ENCODE peak calls at places on chromosome 10, in nine cellular contexts. One of them, this sample, is unnamed.

GRCh38 chr10:132637477-132638129 is 100.0 kb downstream of the INPP5A start:
- DNase-seq in heart right ventricle: no peak
- DNase-seq in IMR-90: peak; percentile 73
- DNase-seq in cardiac muscle cell: peak; percentile 78
- DNase-seq in PC-3: peak; percentile 76
- DNase-seq in AG04449: no peak
- DNase-seq in tibial artery: no peak
- DNase-seq in foreskin fibroblast: peak; percentile 48
- DNase-seq in adrenal gland: peak; percentile 18
- DNase-seq in this sample: peak; percentile 32

GRCh38 chr10:759898-760477 is 70.5 kb upstream of the DIP2C start:
- DNase-seq in heart right ventricle: no peak
- DNase-seq in IMR-90: no peak
- DNase-seq in cardiac muscle cell: no peak
- DNase-seq in PC-3: no peak
- DNase-seq in AG04449: no peak
- DNase-seq in tibial artery: no peak
- DNase-seq in foreskin fibroblast: no peak
- DNase-seq in adrenal gland: no peak
- DNase-seq in this sample: no peak

GRCh38 chr10:34716958-34717357 is 98.1 kb downstream of the PARD3 start:
- DNase-seq in heart right ventricle: no peak
- DNase-seq in IMR-90: no peak
- DNase-seq in cardiac muscle cell: no peak
- DNase-seq in PC-3: peak; percentile 81
- DNase-seq in AG04449: no peak
- DNase-seq in tibial artery: no peak
- DNase-seq in foreskin fibroblast: no peak
- DNase-seq in adrenal gland: no peak
- DNase-seq in this sample: no peak

GRCh38 chr10:8420182-8420581 is 365.7 kb downstream of the GATA3 start:
- DNase-seq in heart right ventricle: no peak
- DNase-seq in IMR-90: no peak
- DNase-seq in cardiac muscle cell: no peak
- DNase-seq in PC-3: no peak
- DNase-seq in AG04449: no peak
- DNase-seq in tibial artery: no peak
- DNase-seq in foreskin fibroblast: no peak
- DNase-seq in adrenal gland: no peak
- DNase-seq in this sample: no peak

GRCh38 chr10:102675151-102675886 is 31.0 kb downstream of the TRIM8 start:
- DNase-seq in heart right ventricle: no peak
- DNase-seq in IMR-90: no peak
- DNase-seq in cardiac muscle cell: no peak
- DNase-seq in PC-3: no peak
- DNase-seq in AG04449: no peak
- DNase-seq in tibial artery: no peak
- DNase-seq in foreskin fibroblast: no peak
- DNase-seq in adrenal gland: no peak
- DNase-seq in this sample: no peak

GRCh38 chr10:126926568-126926967 is 21.3 kb downstream of the DOCK1 start:
- DNase-seq in heart right ventricle: no peak
- DNase-seq in IMR-90: no peak
- DNase-seq in cardiac muscle cell: no peak
- DNase-seq in PC-3: no peak
- DNase-seq in AG04449: no peak
- DNase-seq in tibial artery: no peak
- DNase-seq in foreskin fibroblast: no peak
- DNase-seq in adrenal gland: no peak
- DNase-seq in this sample: no peak

GRCh38 chr10:17506390-17506789 is 52.0 kb upstream of the ST8SIA6 start:
- DNase-seq in heart right ventricle: no peak
- DNase-seq in IMR-90: no peak
- DNase-seq in cardiac muscle cell: no peak
- DNase-seq in PC-3: no peak
- DNase-seq in AG04449: no peak
- DNase-seq in tibial artery: no peak
- DNase-seq in foreskin fibroblast: no peak
- DNase-seq in adrenal gland: no peak
- DNase-seq in this sample: peak; percentile 11

GRCh38 chr10:111084346-111085255 is 7.8 kb downstream of the ADRA2A start:
- DNase-seq in heart right ventricle: no peak
- DNase-seq in IMR-90: no peak
- DNase-seq in cardiac muscle cell: no peak
- DNase-seq in PC-3: no peak
- DNase-seq in AG04449: no peak
- DNase-seq in tibial artery: no peak
- DNase-seq in foreskin fibroblast: no peak
- DNase-seq in adrenal gland: no peak
- DNase-seq in this sample: no peak

GRCh38 chr10:129467346-129468119 is 492 bp downstream of the MGMT start:
- DNase-seq in heart right ventricle: no peak
- DNase-seq in IMR-90: peak; percentile 4
- DNase-seq in cardiac muscle cell: peak; percentile 47
- DNase-seq in PC-3: no peak
- DNase-seq in AG04449: no peak
- DNase-seq in tibial artery: no peak
- DNase-seq in foreskin fibroblast: no peak
- DNase-seq in adrenal gland: peak; percentile 31
- DNase-seq in this sample: no peak

GRCh38 chr10:11824376-11824775 is 1.2 kb downstream of the PROSER2 start:
- DNase-seq in heart right ventricle: no peak
- DNase-seq in IMR-90: peak; percentile 30
- DNase-seq in cardiac muscle cell: peak; percentile 33
- DNase-seq in PC-3: no peak
- DNase-seq in AG04449: no peak
- DNase-seq in tibial artery: no peak
- DNase-seq in foreskin fibroblast: no peak
- DNase-seq in adrenal gland: no peak
- DNase-seq in this sample: no peak

GRCh38 chr10:5546891-5547683 is 22.3 kb downstream of the CALML3 start:
- DNase-seq in heart right ventricle: no peak
- DNase-seq in IMR-90: peak; percentile 67
- DNase-seq in cardiac muscle cell: no peak
- DNase-seq in PC-3: peak; percentile 90
- DNase-seq in AG04449: no peak
- DNase-seq in tibial artery: peak; percentile 23
- DNase-seq in foreskin fibroblast: peak; percentile 31
- DNase-seq in adrenal gland: no peak
- DNase-seq in this sample: peak; percentile 70

GRCh38 chr10:17200035-17200884 is 1.2 kb downstream of the TRDMT1 start:
- DNase-seq in heart right ventricle: no peak
- DNase-seq in IMR-90: no peak
- DNase-seq in cardiac muscle cell: peak; percentile 35
- DNase-seq in PC-3: no peak
- DNase-seq in AG04449: no peak
- DNase-seq in tibial artery: no peak
- DNase-seq in foreskin fibroblast: no peak
- DNase-seq in adrenal gland: no peak
- DNase-seq in this sample: no peak

GRCh38 chr10:3889961-3890522 is 105.0 kb upstream of the KLF6 start:
- DNase-seq in heart right ventricle: no peak
- DNase-seq in IMR-90: peak; percentile 87
- DNase-seq in cardiac muscle cell: peak; percentile 43
- DNase-seq in PC-3: peak; percentile 58
- DNase-seq in AG04449: peak; percentile 58
- DNase-seq in tibial artery: no peak
- DNase-seq in foreskin fibroblast: peak; percentile 66
- DNase-seq in adrenal gland: peak; percentile 44
- DNase-seq in this sample: no peak

GRCh38 chr10:119268871-119269506 is 61.6 kb downstream of the GRK5 start:
- DNase-seq in heart right ventricle: no peak
- DNase-seq in IMR-90: peak; percentile 45
- DNase-seq in cardiac muscle cell: no peak
- DNase-seq in PC-3: no peak
- DNase-seq in AG04449: no peak
- DNase-seq in tibial artery: no peak
- DNase-seq in foreskin fibroblast: no peak
- DNase-seq in adrenal gland: no peak
- DNase-seq in this sample: no peak

GRCh38 chr10:43436291-43437140 is at the start of gene ZNF487:
- DNase-seq in heart right ventricle: peak; percentile 90
- DNase-seq in IMR-90: peak; percentile 79
- DNase-seq in cardiac muscle cell: peak; percentile 93
- DNase-seq in PC-3: peak; percentile 93
- DNase-seq in AG04449: no peak
- DNase-seq in tibial artery: peak; percentile 86
- DNase-seq in foreskin fibroblast: peak; percentile 85
- DNase-seq in adrenal gland: peak; percentile 89
- DNase-seq in this sample: peak; percentile 55
- TF ChIP-seq CTCF in heart right ventricle: no peak
- TF ChIP-seq CTCF in IMR-90: peak; percentile 37
- TF ChIP-seq CTCF in cardiac muscle cell: peak; percentile 31
- TF ChIP-seq CTCF in PC-3: no peak
- TF ChIP-seq CTCF in AG04449: no peak
- TF ChIP-seq CTCF in tibial artery: no peak
- TF ChIP-seq CTCF in foreskin fibroblast: no peak
- TF ChIP-seq CTCF in adrenal gland: peak; percentile 31
- TF ChIP-seq CTCF in this sample: peak; percentile 17

GRCh38 chr10:80971461-80971860 is 433.8 kb downstream of the SH2D4B start:
- DNase-seq in heart right ventricle: no peak
- DNase-seq in IMR-90: no peak
- DNase-seq in cardiac muscle cell: no peak
- DNase-seq in PC-3: no peak
- DNase-seq in AG04449: no peak
- DNase-seq in tibial artery: no peak
- DNase-seq in foreskin fibroblast: no peak
- DNase-seq in adrenal gland: no peak
- DNase-seq in this sample: no peak
- H3K4me3 ChIP-seq in heart right ventricle: no peak overlapping the region
- H3K4me3 ChIP-seq in IMR-90: no peak overlapping the region
- H3K4me3 ChIP-seq in cardiac muscle cell: no peak overlapping the region
- H3K4me3 ChIP-seq in PC-3: no peak overlapping the region
- H3K4me3 ChIP-seq in AG04449: no peak overlapping the region
- H3K4me3 ChIP-seq in tibial artery: no peak overlapping the region
- H3K4me3 ChIP-seq in foreskin fibroblast: no peak overlapping the region
- H3K4me3 ChIP-seq in adrenal gland: no peak overlapping the region
- H3K4me3 ChIP-seq in this sample: no peak overlapping the region

GRCh38 chr10:113735913-113736312 is 15.6 kb upstream of the PLEKHS1 start:
- DNase-seq in heart right ventricle: no peak
- DNase-seq in IMR-90: no peak
- DNase-seq in cardiac muscle cell: peak; percentile 8
- DNase-seq in PC-3: no peak
- DNase-seq in AG04449: no peak
- DNase-seq in tibial artery: no peak
- DNase-seq in foreskin fibroblast: no peak
- DNase-seq in adrenal gland: no peak
- DNase-seq in this sample: peak; percentile 52
- TF ChIP-seq CTCF in heart right ventricle: no peak
- TF ChIP-seq CTCF in IMR-90: no peak
- TF ChIP-seq CTCF in cardiac muscle cell: no peak
- TF ChIP-seq CTCF in PC-3: no peak
- TF ChIP-seq CTCF in AG04449: no peak
- TF ChIP-seq CTCF in tibial artery: no peak
- TF ChIP-seq CTCF in foreskin fibroblast: no peak
- TF ChIP-seq CTCF in adrenal gland: no peak
- TF ChIP-seq CTCF in this sample: peak; percentile 65

DNA sequence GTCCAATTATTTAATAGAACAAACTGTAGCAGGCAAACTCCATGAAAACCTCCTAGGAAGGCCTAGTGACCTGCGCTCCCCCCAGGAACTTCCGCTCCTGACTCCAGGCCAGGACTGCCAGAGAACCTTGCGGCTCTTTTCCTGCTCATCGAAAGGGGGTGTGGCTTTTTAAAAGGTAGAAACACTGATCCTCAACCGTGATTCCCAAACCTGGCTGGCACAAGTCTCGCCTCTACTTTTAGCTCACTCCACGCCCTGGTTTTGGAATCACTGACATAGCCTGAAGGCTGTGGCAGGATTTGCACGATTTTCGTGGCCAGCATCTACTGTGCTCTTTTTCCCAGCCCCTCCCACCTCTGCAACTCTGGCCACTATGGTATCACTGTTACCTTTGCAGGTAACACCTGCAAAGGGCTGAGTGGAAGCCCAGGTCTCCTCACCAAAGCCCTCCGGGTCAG is 43.3 kb downstream of the MYOF start:
- DNase-seq in heart right ventricle: no peak
- DNase-seq in IMR-90: no peak
- DNase-seq in cardiac muscle cell: peak; percentile 48
- DNase-seq in PC-3: no peak
- DNase-seq in AG04449: no peak
- DNase-seq in tibial artery: no peak
- DNase-seq in foreskin fibroblast: no peak
- DNase-seq in adrenal gland: no peak
- DNase-seq in this sample: no peak
- H3K4me3 ChIP-seq in heart right ventricle: no peak overlapping the region
- H3K4me3 ChIP-seq in IMR-90: no peak overlapping the region
- H3K4me3 ChIP-seq in cardiac muscle cell: peak overlapping the region; percentile 2
- H3K4me3 ChIP-seq in PC-3: no peak overlapping the region
- H3K4me3 ChIP-seq in AG04449: no peak overlapping the region
- H3K4me3 ChIP-seq in tibial artery: no peak overlapping the region
- H3K4me3 ChIP-seq in foreskin fibroblast: no peak overlapping the region
- H3K4me3 ChIP-seq in adrenal gland: no peak overlapping the region
- H3K4me3 ChIP-seq in this sample: no peak overlapping the region

DNA sequence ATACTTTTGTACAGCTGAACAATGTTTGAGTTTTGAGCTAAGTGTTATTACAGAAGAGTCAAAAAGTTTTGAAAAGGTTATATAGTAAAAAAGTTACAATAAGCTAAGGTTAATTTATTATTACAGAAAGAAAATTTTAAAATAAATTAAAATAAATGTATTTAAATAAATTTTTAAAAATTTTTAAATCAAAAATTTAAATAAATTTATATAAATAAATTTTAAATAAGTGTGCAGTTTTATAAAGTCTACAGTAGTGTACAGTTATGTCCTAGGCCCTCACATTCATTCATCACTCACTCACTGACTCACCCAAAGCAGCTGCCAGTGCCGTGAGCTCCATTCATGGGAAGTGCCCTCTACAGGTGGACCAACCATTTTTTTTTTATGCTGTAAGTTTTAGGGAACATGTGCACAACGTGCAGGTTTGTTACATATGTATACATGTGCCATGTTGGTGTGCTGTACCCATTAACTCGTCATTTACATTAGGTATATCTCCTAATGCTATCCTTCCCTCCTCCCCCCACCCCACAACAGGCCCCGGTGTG is 462.9 kb upstream of the ZMIZ1 start:
- DNase-seq in heart right ventricle: no peak
- DNase-seq in IMR-90: no peak
- DNase-seq in cardiac muscle cell: no peak
- DNase-seq in PC-3: peak; percentile 99
- DNase-seq in AG04449: no peak
- DNase-seq in tibial artery: no peak
- DNase-seq in foreskin fibroblast: no peak
- DNase-seq in adrenal gland: no peak
- DNase-seq in this sample: no peak
- TF ChIP-seq CTCF in heart right ventricle: no peak
- TF ChIP-seq CTCF in IMR-90: no peak
- TF ChIP-seq CTCF in cardiac muscle cell: no peak
- TF ChIP-seq CTCF in PC-3: peak; percentile 70
- TF ChIP-seq CTCF in AG04449: no peak
- TF ChIP-seq CTCF in tibial artery: no peak
- TF ChIP-seq CTCF in foreskin fibroblast: peak; percentile 3
- TF ChIP-seq CTCF in adrenal gland: peak; percentile 15
- TF ChIP-seq CTCF in this sample: no peak

DNA sequence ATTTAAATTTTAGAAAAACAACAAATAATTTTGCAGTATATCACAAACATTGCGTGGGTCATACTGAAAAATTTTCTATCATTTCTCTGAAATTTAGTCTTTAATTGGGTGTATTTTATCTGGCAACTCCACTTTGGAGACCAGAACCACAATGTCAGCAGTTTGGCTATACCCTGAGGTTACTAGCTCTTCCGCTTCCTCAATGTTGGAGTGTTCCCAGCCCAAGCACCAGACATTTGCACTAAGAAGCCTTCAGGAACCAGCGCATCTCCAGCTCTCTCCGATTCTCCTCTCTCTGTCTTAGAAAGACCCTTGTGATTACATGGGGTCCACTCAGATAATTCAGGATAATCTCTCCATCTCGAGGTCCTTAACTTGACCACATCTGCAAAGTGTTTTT is 43.2 kb upstream of the ADRB1 start:
- DNase-seq in heart right ventricle: no peak
- DNase-seq in IMR-90: no peak
- DNase-seq in cardiac muscle cell: no peak
- DNase-seq in PC-3: no peak
- DNase-seq in AG04449: no peak
- DNase-seq in tibial artery: no peak
- DNase-seq in foreskin fibroblast: no peak
- DNase-seq in adrenal gland: no peak
- DNase-seq in this sample: no peak
- H3K4me3 ChIP-seq in heart right ventricle: no peak overlapping the region
- H3K4me3 ChIP-seq in IMR-90: no peak overlapping the region
- H3K4me3 ChIP-seq in cardiac muscle cell: no peak overlapping the region
- H3K4me3 ChIP-seq in PC-3: no peak overlapping the region
- H3K4me3 ChIP-seq in AG04449: no peak overlapping the region
- H3K4me3 ChIP-seq in tibial artery: no peak overlapping the region
- H3K4me3 ChIP-seq in foreskin fibroblast: no peak overlapping the region
- H3K4me3 ChIP-seq in adrenal gland: no peak overlapping the region
- H3K4me3 ChIP-seq in this sample: no peak overlapping the region

This sample was measured in LNCaP clone FGC.